ENCODE peak calls at places on chromosomes 12 and 14, in seven cellular contexts. One of them, this sample, is unnamed.
A peak's percentile ranks its signal among the peaks of the same experiment; 100 is the strongest.

GRCh38 chr14:73263606-73264005 is 26.3 kb downstream of the PAPLN start:
- DNase-seq in HepG2: no peak
- DNase-seq in GM12878: no peak
- DNase-seq in HCT116: no peak
- DNase-seq in SK-N-SH: peak; percentile 39
- DNase-seq in K562: no peak
- DNase-seq in H1: no peak
- DNase-seq in this sample: no peak

GRCh38 chr14:54881761-54882401 is 20.7 kb downstream of the GCH1 start:
- DNase-seq in HepG2: no peak
- DNase-seq in GM12878: no peak
- DNase-seq in HCT116: no peak
- DNase-seq in SK-N-SH: no peak
- DNase-seq in K562: no peak
- DNase-seq in H1: no peak
- DNase-seq in this sample: peak; percentile 39

GRCh38 chr14:65167072-65167645 is 64.8 kb upstream of the MAX start:
- DNase-seq in HepG2: no peak
- DNase-seq in GM12878: no peak
- DNase-seq in HCT116: no peak
- DNase-seq in SK-N-SH: no peak
- DNase-seq in K562: no peak
- DNase-seq in H1: no peak
- DNase-seq in this sample: peak; percentile 68

GRCh38 chr12:40946612-40947194 is 241.4 kb upstream of the PDZRN4 start:
- DNase-seq in HepG2: peak; percentile 4
- DNase-seq in GM12878: no peak
- DNase-seq in HCT116: peak; percentile 22
- DNase-seq in SK-N-SH: peak; percentile 17
- DNase-seq in K562: peak; percentile 32
- DNase-seq in H1: no peak
- DNase-seq in this sample: no peak

GRCh38 chr12:27560126-27560525 is 36.1 kb downstream of the PPFIBP1 start:
- DNase-seq in HepG2: no peak
- DNase-seq in GM12878: no peak
- DNase-seq in HCT116: no peak
- DNase-seq in SK-N-SH: no peak
- DNase-seq in K562: no peak
- DNase-seq in H1: no peak
- DNase-seq in this sample: no peak

GRCh38 chr12:132284618-132285310 is 44.6 kb downstream of the GALNT9 start:
- DNase-seq in HepG2: no peak
- DNase-seq in GM12878: no peak
- DNase-seq in HCT116: no peak
- DNase-seq in SK-N-SH: no peak
- DNase-seq in K562: no peak
- DNase-seq in H1: no peak
- DNase-seq in this sample: no peak

GRCh38 chr12:78887008-78887407 is 22.4 kb downstream of the SYT1 start:
- DNase-seq in HepG2: peak; percentile 2
- DNase-seq in GM12878: no peak
- DNase-seq in HCT116: peak; percentile 87
- DNase-seq in SK-N-SH: no peak
- DNase-seq in K562: no peak
- DNase-seq in H1: no peak
- DNase-seq in this sample: no peak

GRCh38 chr14:72616811-72617210 is 277.1 kb downstream of the DPF3 start:
- DNase-seq in HepG2: no peak
- DNase-seq in GM12878: no peak
- DNase-seq in HCT116: no peak
- DNase-seq in SK-N-SH: no peak
- DNase-seq in K562: no peak
- DNase-seq in H1: no peak
- DNase-seq in this sample: no peak

GRCh38 chr12:49091056-49091835 is 3.4 kb downstream of the DHH start:
- DNase-seq in HepG2: no peak
- DNase-seq in GM12878: no peak
- DNase-seq in HCT116: no peak
- DNase-seq in SK-N-SH: no peak
- DNase-seq in K562: no peak
- DNase-seq in H1: no peak
- DNase-seq in this sample: no peak

GRCh38 chr12:131831635-131832041 is 3.4 kb downstream of the MMP17 start:
- DNase-seq in HepG2: no peak
- DNase-seq in GM12878: no peak
- DNase-seq in HCT116: no peak
- DNase-seq in SK-N-SH: no peak
- DNase-seq in K562: no peak
- DNase-seq in H1: no peak
- DNase-seq in this sample: peak; percentile 41

GRCh38 chr12:57735952-57736742 is 2.4 kb downstream of the AGAP2 start:
- DNase-seq in HepG2: peak; percentile 37
- DNase-seq in GM12878: no peak
- DNase-seq in HCT116: no peak
- DNase-seq in SK-N-SH: peak; percentile 87
- DNase-seq in K562: peak; percentile 82
- DNase-seq in H1: no peak
- DNase-seq in this sample: peak; percentile 43

GRCh38 chr12:48996794-48997718 is 2.1 kb downstream of the DDN start:
- DNase-seq in HepG2: peak; percentile 65
- DNase-seq in GM12878: no peak
- DNase-seq in HCT116: no peak
- DNase-seq in SK-N-SH: peak; percentile 82
- DNase-seq in K562: peak; percentile 60
- DNase-seq in H1: no peak
- DNase-seq in this sample: no peak

GRCh38 chr12:15701721-15702156 is 87.4 kb downstream of the EPS8 start:
- DNase-seq in HepG2: no peak
- DNase-seq in GM12878: no peak
- DNase-seq in HCT116: no peak
- DNase-seq in SK-N-SH: no peak
- DNase-seq in K562: no peak
- DNase-seq in H1: no peak
- DNase-seq in this sample: no peak

GRCh38 chr14:84857129-84857528 is 672.8 kb upstream of the FLRT2 start:
- DNase-seq in HepG2: no peak
- DNase-seq in GM12878: no peak
- DNase-seq in HCT116: no peak
- DNase-seq in SK-N-SH: no peak
- DNase-seq in K562: no peak
- DNase-seq in H1: no peak
- DNase-seq in this sample: no peak

GRCh38 chr14:67031920-67032774 is 157.1 kb upstream of the GARIN2 start:
- DNase-seq in HepG2: no peak
- DNase-seq in GM12878: no peak
- DNase-seq in HCT116: no peak
- DNase-seq in SK-N-SH: no peak
- DNase-seq in K562: no peak
- DNase-seq in H1: no peak
- DNase-seq in this sample: no peak

GRCh38 chr14:31964979-31965734 is 111.9 kb upstream of the ARHGAP5 start:
- DNase-seq in HepG2: no peak
- DNase-seq in GM12878: no peak
- DNase-seq in HCT116: no peak
- DNase-seq in SK-N-SH: no peak
- DNase-seq in K562: no peak
- DNase-seq in H1: no peak
- DNase-seq in this sample: no peak

GRCh38 chr14:31966896-31967668 is 110.0 kb upstream of the ARHGAP5 start:
- DNase-seq in HepG2: no peak
- DNase-seq in GM12878: no peak
- DNase-seq in HCT116: no peak
- DNase-seq in SK-N-SH: no peak
- DNase-seq in K562: no peak
- DNase-seq in H1: no peak
- DNase-seq in this sample: peak; percentile 76

GRCh38 chr14:31967669-31967975 is 109.5 kb upstream of the ARHGAP5 start:
- DNase-seq in HepG2: peak; percentile 75
- DNase-seq in GM12878: no peak
- DNase-seq in HCT116: no peak
- DNase-seq in SK-N-SH: no peak
- DNase-seq in K562: no peak
- DNase-seq in H1: no peak
- DNase-seq in this sample: no peak

GRCh38 chr14:31964490-31964889 is 112.6 kb upstream of the ARHGAP5 start:
- DNase-seq in HepG2: no peak
- DNase-seq in GM12878: no peak
- DNase-seq in HCT116: no peak
- DNase-seq in SK-N-SH: no peak
- DNase-seq in K562: no peak
- DNase-seq in H1: no peak
- DNase-seq in this sample: no peak

DNA sequence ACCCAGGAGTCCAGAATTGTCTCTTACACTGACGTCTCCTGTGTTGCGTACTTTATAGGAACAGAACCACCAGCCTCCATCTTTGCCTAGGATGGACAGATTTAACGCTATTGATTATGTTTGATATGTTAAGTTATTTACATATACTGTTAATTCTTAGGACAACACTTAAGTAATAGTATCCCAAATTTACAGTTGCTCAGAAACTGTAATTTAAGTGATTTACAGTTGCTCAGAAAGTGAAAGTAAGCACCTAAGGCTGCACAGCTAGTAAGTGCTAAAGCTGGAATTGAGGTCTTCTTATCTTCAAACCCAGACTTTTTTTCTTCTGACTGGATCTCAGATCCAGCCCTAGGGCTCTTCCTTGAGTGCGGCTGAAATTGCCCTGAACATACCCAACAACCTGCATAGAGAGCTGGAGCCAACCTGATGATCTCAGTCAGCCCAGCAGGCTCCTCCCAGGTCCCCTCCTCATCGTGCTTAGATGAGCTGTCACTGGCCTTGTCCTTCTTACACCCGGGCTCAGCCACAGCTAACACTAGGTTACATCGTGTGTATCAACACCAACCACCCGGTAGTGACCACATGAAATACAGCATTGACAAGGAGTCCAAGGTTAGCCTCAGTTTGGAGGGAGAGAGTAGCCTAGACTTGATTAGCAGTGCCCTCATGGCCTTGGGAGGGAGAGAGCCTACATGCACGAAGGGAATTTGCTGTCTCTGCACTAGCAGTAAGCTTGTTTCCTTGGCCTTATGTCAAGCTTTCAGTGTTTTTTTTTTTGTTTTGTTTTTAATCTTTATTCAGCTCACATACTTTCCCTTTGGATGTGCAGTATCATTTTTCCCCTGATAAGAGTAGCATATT is 111.1 kb upstream of the ARHGAP5 start:
- DNase-seq in HepG2: peak; percentile 96
- DNase-seq in GM12878: no peak
- DNase-seq in HCT116: no peak
- DNase-seq in SK-N-SH: no peak
- DNase-seq in K562: peak; percentile 44
- DNase-seq in H1: no peak
- DNase-seq in this sample: peak; percentile 44
- TF ChIP-seq JUND in HepG2: no peak
- TF ChIP-seq JUND in GM12878: no peak
- TF ChIP-seq JUND in HCT116: no peak
- TF ChIP-seq JUND in SK-N-SH: no peak
- TF ChIP-seq JUND in K562: peak; percentile 57
- TF ChIP-seq JUND in H1: no peak
- TF ChIP-seq JUND in this sample: no peak

GRCh38 chr14:34684578-34684977 is 29.8 kb downstream of the CFL2 start:
- DNase-seq in HepG2: no peak
- DNase-seq in GM12878: no peak
- DNase-seq in HCT116: no peak
- DNase-seq in SK-N-SH: no peak
- DNase-seq in K562: no peak
- DNase-seq in H1: no peak
- DNase-seq in this sample: no peak
- TF ChIP-seq JUND in HepG2: no peak
- TF ChIP-seq JUND in GM12878: no peak
- TF ChIP-seq JUND in HCT116: no peak
- TF ChIP-seq JUND in SK-N-SH: no peak
- TF ChIP-seq JUND in K562: no peak
- TF ChIP-seq JUND in H1: no peak
- TF ChIP-seq JUND in this sample: no peak

DNA sequence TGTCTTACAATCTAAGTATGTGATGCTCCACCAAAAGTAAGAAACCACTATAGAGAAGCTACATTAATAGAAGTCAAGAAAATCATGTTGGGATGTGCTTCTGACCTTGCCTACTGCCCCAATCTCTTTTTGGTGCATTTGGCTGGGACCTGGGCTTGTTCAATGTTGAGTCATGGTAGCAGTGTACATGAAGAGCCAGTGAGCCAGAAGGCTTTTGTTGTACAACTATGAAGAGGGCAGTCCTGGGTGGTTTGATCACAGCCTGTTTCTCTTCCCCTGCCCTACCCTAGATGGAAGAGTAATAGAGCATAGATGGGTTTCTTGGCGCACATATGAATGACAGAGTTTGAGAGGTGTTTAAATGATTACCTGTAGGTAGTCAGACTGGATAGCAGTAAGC is 56.4 kb downstream of the UBR7 start:
- DNase-seq in HepG2: no peak
- DNase-seq in GM12878: no peak
- DNase-seq in HCT116: no peak
- DNase-seq in SK-N-SH: no peak
- DNase-seq in K562: no peak
- DNase-seq in H1: no peak
- DNase-seq in this sample: no peak
- TF ChIP-seq JUND in HepG2: no peak
- TF ChIP-seq JUND in GM12878: no peak
- TF ChIP-seq JUND in HCT116: no peak
- TF ChIP-seq JUND in SK-N-SH: no peak
- TF ChIP-seq JUND in K562: no peak
- TF ChIP-seq JUND in H1: no peak
- TF ChIP-seq JUND in this sample: no peak

GRCh38 chr12:71795901-71796300 is 41.2 kb downstream of the RAB21 start:
- DNase-seq in HepG2: no peak
- DNase-seq in GM12878: no peak
- DNase-seq in HCT116: no peak
- DNase-seq in SK-N-SH: no peak
- DNase-seq in K562: no peak
- DNase-seq in H1: no peak
- DNase-seq in this sample: no peak
- TF ChIP-seq JUND in HepG2: no peak
- TF ChIP-seq JUND in GM12878: no peak
- TF ChIP-seq JUND in HCT116: no peak
- TF ChIP-seq JUND in SK-N-SH: no peak
- TF ChIP-seq JUND in K562: no peak
- TF ChIP-seq JUND in H1: no peak
- TF ChIP-seq JUND in this sample: no peak

This sample was measured in T47D.